ENCODE peak calls at places on chromosomes 13 and 19, in nine cellular contexts. R, Y, J, Z, E, W, N, B and U are unnamed samples.

GRCh38 chr19:11729586-11729985 is 9.2 kb downstream of the ZNF823 start:
- DNase-seq in R (no peak), Y (no peak), J (no peak), Z (no peak), E (no peak), W (no peak), N (no peak), B (no peak), U (no peak)

GRCh38 chr13:44715287-44716224 is 139.4 kb upstream of the TSC22D1 start:
- DNase-seq in R (no peak), Y (no peak), J (no peak), Z (no peak), E (no peak), W (no peak), N (no peak), B (no peak), U (no peak)

GRCh38 chr19:10333758-10334339 is 520 bp upstream of the RAVER1 start:
- DNase-seq in R (no peak), Y (no peak), J (no peak), Z (no peak), E (no peak), W (peak; percentile 33), N (no peak), B (no peak), U (no peak)

GRCh38 chr13:27607125-27607524 is 13.2 kb downstream of the LNX2 start:
- DNase-seq in R (no peak), Y (no peak), J (no peak), Z (peak; percentile 85), E (no peak), W (no peak), N (peak; percentile 90), B (no peak), U (no peak)

GRCh38 chr13:73765651-73766384 is 368.4 kb downstream of the KLF12 start:
- DNase-seq in R (no peak), Y (peak; percentile 75), J (no peak), Z (peak; percentile 95), E (peak; percentile 57), W (peak; percentile 91), N (peak; percentile 74), B (peak; percentile 91), U (peak; percentile 88)

GRCh38 chr19:46856062-46857022 is 4.5 kb upstream of the ARHGAP35 start:
- DNase-seq in R (peak; percentile 94), Y (peak; percentile 99), J (peak; percentile 45), Z (peak; percentile 92), E (peak; percentile 98), W (peak; percentile 97), N (peak; percentile 96), B (peak; percentile 99), U (peak; percentile 98)

GRCh38 chr13:67258482-67258881 is 28.3 kb upstream of the PCDH9 start:
- DNase-seq in R (no peak), Y (no peak), J (no peak), Z (no peak), E (no peak), W (peak; percentile 22), N (no peak), B (no peak), U (no peak)

GRCh38 chr19:39918183-39918651 is 16.2 kb downstream of the FCGBP start:
- DNase-seq in R (peak; percentile 67), Y (no peak), J (no peak), Z (no peak), E (no peak), W (no peak), N (no peak), B (no peak), U (peak; percentile 59)

GRCh38 chr19:9943744-9944143 is 7.4 kb upstream of the OLFM2 start:
- DNase-seq in R (no peak), Y (no peak), J (no peak), Z (no peak), E (no peak), W (no peak), N (no peak), B (no peak), U (no peak)

GRCh38 chr13:33352023-33352422 is 66.5 kb upstream of the STARD13 start:
- DNase-seq in R (no peak), Y (no peak), J (no peak), Z (no peak), E (no peak), W (no peak), N (no peak), B (no peak), U (no peak)

GRCh38 chr19:39144487-39145071 is 19.0 kb downstream of the PAK4 start:
- DNase-seq in R (no peak), Y (no peak), J (no peak), Z (peak; percentile 90), E (no peak), W (peak; percentile 62), N (peak; percentile 42), B (no peak), U (no peak)

GRCh38 chr19:10219678-10220077 is 11.5 kb downstream of the S1PR2 start:
- DNase-seq in R (no peak), Y (no peak), J (peak; percentile 88), Z (no peak), E (no peak), W (peak; percentile 26), N (peak; percentile 64), B (no peak), U (no peak)

GRCh38 chr13:26558912-26559485 is 1.5 kb downstream of the WASF3 start:
- DNase-seq in R (no peak), Y (no peak), J (no peak), Z (peak; percentile 46), E (no peak), W (peak; percentile 83), N (no peak), B (no peak), U (no peak)
- H3K4me3 ChIP-seq in R (peak overlapping the region; percentile 71), Y (peak overlapping the region; percentile 79), J (no peak overlapping the region), Z (peak overlapping the region; percentile 85), E (peak overlapping the region; percentile 84), W (peak overlapping the region; percentile 63), N (peak overlapping the region; percentile 73), B (peak overlapping the region; percentile 88), U (no peak overlapping the region)

GRCh38 chr19:18425515-18426415 is 6.6 kb downstream of the SSBP4 start:
- DNase-seq in R (peak; percentile 75), Y (peak; percentile 81), J (no peak), Z (no peak), E (no peak), W (no peak), N (peak; percentile 59), B (peak; percentile 88), U (no peak)
- TF ChIP-seq CTCF in R (no peak), Y (no peak), J (no peak), Z (no peak), E (no peak), W (no peak), N (no peak), B (no peak), U (no peak)

GRCh38 chr13:101452519-101453485 is at the start of gene ITGBL1:
- DNase-seq in R (peak; percentile 78), Y (no peak), J (no peak), Z (peak; percentile 48), E (no peak), W (no peak), N (peak; percentile 50), B (no peak), U (no peak)

GRCh38 chr13:101455863-101456262 is 3.4 kb downstream of the ITGBL1 start:
- DNase-seq in R (no peak), Y (no peak), J (no peak), Z (peak; percentile 69), E (no peak), W (no peak), N (peak; percentile 91), B (no peak), U (no peak)

GRCh38 chr13:101453784-101454201 is 1.3 kb downstream of the ITGBL1 start:
- DNase-seq in R (peak; percentile 86), Y (no peak), J (no peak), Z (peak; percentile 29), E (no peak), W (no peak), N (no peak), B (no peak), U (no peak)

GRCh38 chr13:101454767-101455166 is 2.3 kb downstream of the ITGBL1 start:
- DNase-seq in R (no peak), Y (no peak), J (no peak), Z (peak; percentile 71), E (no peak), W (no peak), N (peak; percentile 11), B (no peak), U (no peak)

GRCh38 chr13:101457176-101457575 is 4.7 kb downstream of the ITGBL1 start:
- DNase-seq in R (no peak), Y (no peak), J (no peak), Z (no peak), E (no peak), W (no peak), N (no peak), B (no peak), U (no peak)
- H3K27ac ChIP-seq in R (no peak overlapping the region), Y (no peak overlapping the region), J (no peak overlapping the region), Z (no peak overlapping the region), E (no peak overlapping the region), W (no peak overlapping the region), N (no peak overlapping the region), B (no peak overlapping the region), U (no peak overlapping the region)

GRCh38 chr19:7069042-7069903 is at the start of gene ZNF557:
- DNase-seq in R (peak; percentile 98), Y (peak; percentile 97), J (peak; percentile 88), Z (peak; percentile 97), E (peak; percentile 99), W (peak; percentile 98), N (peak; percentile 96), B (peak; percentile 99), U (peak; percentile 100)

GRCh38 chr19:7069904-7070226 is 362 bp downstream of the ZNF557 start:
- DNase-seq in R (no peak), Y (no peak), J (no peak), Z (no peak), E (no peak), W (no peak), N (no peak), B (no peak), U (no peak)

GRCh38 chr19:7067716-7068115 is 1.8 kb upstream of the ZNF557 start:
- DNase-seq in R (no peak), Y (no peak), J (no peak), Z (no peak), E (no peak), W (no peak), N (no peak), B (no peak), U (no peak)

GRCh38 chr19:7072541-7072940 is 3.0 kb downstream of the ZNF557 start:
- DNase-seq in R (no peak), Y (no peak), J (no peak), Z (no peak), E (no peak), W (no peak), N (no peak), B (no peak), U (no peak)

DNA sequence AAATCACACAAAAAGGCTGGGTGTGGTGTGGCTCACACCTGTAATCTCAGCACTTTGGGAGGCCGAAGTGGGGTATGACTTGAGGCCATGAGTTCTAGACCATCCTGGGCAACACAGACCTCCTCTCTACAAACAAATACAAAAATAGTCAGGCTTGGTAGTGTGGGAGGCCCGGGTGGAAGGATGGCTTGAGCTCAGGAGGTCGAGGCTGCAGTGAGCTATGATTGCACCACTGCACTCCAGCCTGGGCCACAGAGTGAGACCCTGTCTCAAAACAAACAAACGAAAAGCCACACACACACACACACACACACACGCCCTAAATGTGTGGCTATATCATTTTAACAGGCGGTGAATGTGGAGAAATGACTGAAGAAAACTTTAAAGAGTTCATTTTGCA is 904 bp upstream of the ZNF557 start:
- DNase-seq in R (no peak), Y (no peak), J (no peak), Z (no peak), E (no peak), W (no peak), N (no peak), B (no peak), U (no peak)
- H3K4me3 ChIP-seq in R (peak overlapping the region; percentile 95), Y (peak overlapping the region; percentile 98), J (peak overlapping the region; percentile 14), Z (no peak overlapping the region), E (peak overlapping the region; percentile 97), W (peak overlapping the region; percentile 98), N (peak overlapping the region; percentile 33), B (no peak overlapping the region), U (no peak overlapping the region)